ENCODE peak calls at places on chromosomes 13 and 19, in six cellular contexts. X is A549, W is tibial nerve, B is stomach, U is transverse colon, K is GM12878. V is an unnamed sample.

GRCh38 chr13:43057653-43058317 is 34.4 kb downstream of the DNAJC15 start:
- DNase-seq in X (no peak), W (no peak), B (no peak), U (no peak), K (no peak), V (no peak)

GRCh38 chr19:6105444-6105843 is 4.9 kb downstream of the RFX2 start:
- DNase-seq in X (no peak), W (no peak), B (no peak), U (no peak), K (no peak), V (no peak)

GRCh38 chr19:32581704-32582164 is 744 bp downstream of the PDCD5 start:
- DNase-seq in X (peak), W (no peak), B (no peak), U (peak), K (no peak), V (no peak)

GRCh38 chr19:45777395-45777961 is 4.8 kb downstream of the DMPK start:
- DNase-seq in X (no peak), W (no peak), B (no peak), U (no peak), K (no peak), V (peak)

GRCh38 chr13:32499538-32500210 is 38.9 kb downstream of the N4BP2L2 start:
- DNase-seq in X (no peak), W (no peak), B (no peak), U (no peak), K (no peak), V (no peak)

GRCh38 chr13:84362777-84363176 is 480.5 kb upstream of the SLITRK1 start:
- DNase-seq in X (no peak), W (no peak), B (no peak), U (no peak), K (no peak), V (no peak)

GRCh38 chr19:17329061-17329767 is 5.4 kb downstream of the ANO8 start:
- DNase-seq in X (no peak), W (no peak), B (no peak), U (no peak), K (no peak), V (no peak)

GRCh38 chr19:42132851-42133528 is 744 bp upstream of the POU2F2 start:
- DNase-seq in X (peak), W (peak), B (peak), U (peak), K (peak), V (peak)

GRCh38 chr13:93140912-93141311 is 85.7 kb upstream of the GPC6 start:
- DNase-seq in X (no peak), W (no peak), B (no peak), U (no peak), K (no peak), V (no peak)

GRCh38 chr13:109787135-109787954 is 962 bp upstream of the IRS2 start:
- DNase-seq in X (no peak), W (no peak), B (peak), U (peak), K (no peak), V (peak)

GRCh38 chr13:59684105-59684504 is 479.6 kb downstream of the DIAPH3 start:
- DNase-seq in X (no peak), W (no peak), B (no peak), U (no peak), K (no peak), V (no peak)

GRCh38 chr13:59691501-59692066 is 472.1 kb downstream of the DIAPH3 start:
- DNase-seq in X (no peak), W (no peak), B (no peak), U (no peak), K (no peak), V (no peak)

GRCh38 chr13:59689057-59689456 is 474.7 kb downstream of the DIAPH3 start:
- DNase-seq in X (no peak), W (no peak), B (no peak), U (no peak), K (no peak), V (no peak)

GRCh38 chr13:59690857-59691500 is 472.7 kb downstream of the DIAPH3 start:
- DNase-seq in X (no peak), W (no peak), B (no peak), U (no peak), K (no peak), V (no peak)

GRCh38 chr13:59687028-59687427 is 476.7 kb downstream of the DIAPH3 start:
- DNase-seq in X (no peak), W (no peak), B (no peak), U (no peak), K (no peak), V (no peak)
- TF ChIP-seq EP300 in X (no peak), W (no peak), B (no peak), U (no peak), K (no peak), V (no peak)

DNA sequence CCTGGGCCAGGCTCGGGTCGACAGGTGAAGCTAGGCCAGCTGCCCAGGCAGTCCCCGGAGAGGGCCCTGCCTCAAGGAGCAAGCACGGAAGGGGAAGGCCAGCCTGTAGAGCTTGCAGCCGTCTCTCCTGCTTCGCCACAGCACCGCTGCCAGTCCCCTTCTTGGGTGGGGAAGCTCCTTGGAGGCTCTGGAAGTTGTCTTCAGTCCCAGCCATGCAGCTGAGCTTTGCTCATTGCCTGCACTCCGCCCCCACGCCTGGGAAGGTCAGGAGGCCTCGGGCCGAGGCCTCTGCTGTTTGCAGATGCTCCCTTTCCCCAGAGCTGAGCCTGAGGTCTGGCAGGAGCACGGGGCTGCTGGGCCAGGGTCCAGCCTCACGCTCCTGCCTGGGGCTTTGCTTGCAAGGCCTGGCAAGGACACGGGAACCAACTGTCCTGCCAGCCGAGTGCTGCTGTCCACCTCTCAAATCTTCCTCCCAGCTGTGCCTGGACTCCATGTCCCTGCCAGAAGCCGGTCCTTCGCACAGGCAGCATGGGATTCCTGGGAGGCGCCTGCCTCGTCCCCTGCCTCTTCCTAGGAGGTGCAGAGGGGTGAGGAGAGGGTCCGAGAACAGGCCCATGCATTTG is 13.3 kb downstream of the PLEKHF1 start:
- DNase-seq in X (no peak), W (peak), B (no peak), U (peak), K (no peak), V (peak)
- TF ChIP-seq EP300 in X (no peak), W (no peak), B (peak), U (no peak), K (no peak), V (no peak)

DNA sequence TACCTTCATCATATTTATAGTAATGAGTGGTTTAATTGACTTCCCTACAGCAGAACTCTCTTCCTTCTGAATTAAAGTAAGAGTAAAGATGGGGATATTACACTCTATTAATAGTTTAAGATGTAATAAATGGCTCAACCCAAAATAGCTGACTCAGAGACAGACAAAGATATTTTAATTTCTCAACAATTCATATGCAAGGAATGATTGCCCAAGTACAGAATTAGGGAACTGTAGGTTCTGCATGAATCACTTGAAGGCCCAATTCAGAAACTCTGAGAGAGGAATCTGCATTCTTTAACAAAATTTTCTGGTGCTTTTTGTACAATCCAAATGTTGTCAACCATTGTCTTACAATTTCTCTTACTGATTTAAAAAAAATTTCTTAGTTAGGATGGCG is 42.9 kb upstream of the PCDH9 start:
- DNase-seq in X (no peak), W (no peak), B (no peak), U (no peak), K (no peak), V (no peak)
- TF ChIP-seq EP300 in X (no peak), W (no peak), B (no peak), U (no peak), K (no peak), V (no peak)

GRCh38 chr13:41649659-41650058 is 192.3 kb downstream of the RGCC start:
- DNase-seq in X (peak), W (no peak), B (no peak), U (no peak), K (no peak), V (no peak)

GRCh38 chr13:41643502-41643901 is 186.2 kb downstream of the RGCC start:
- DNase-seq in X (no peak), W (no peak), B (no peak), U (no peak), K (no peak), V (no peak)

GRCh38 chr13:41644742-41645141 is 187.4 kb downstream of the RGCC start:
- DNase-seq in X (no peak), W (no peak), B (no peak), U (no peak), K (no peak), V (no peak)

GRCh38 chr13:41648314-41648935 is 191.1 kb downstream of the RGCC start:
- DNase-seq in X (peak), W (no peak), B (no peak), U (no peak), K (no peak), V (no peak)

GRCh38 chr13:41645313-41645712 is 188.0 kb downstream of the RGCC start:
- DNase-seq in X (peak), W (peak), B (no peak), U (no peak), K (no peak), V (no peak)
- TF ChIP-seq EP300 in X (no peak), W (peak), B (no peak), U (no peak), K (no peak), V (no peak)

GRCh38 chr19:4773047-4773640 is 18.4 kb upstream of the FEM1A start:
- DNase-seq in X (no peak), W (no peak), B (no peak), U (no peak), K (peak), V (no peak)

GRCh38 chr19:4774136-4774535 is 17.4 kb upstream of the FEM1A start:
- DNase-seq in X (no peak), W (no peak), B (no peak), U (no peak), K (no peak), V (no peak)

GRCh38 chr19:4764290-4764660 is 27.3 kb upstream of the FEM1A start:
- DNase-seq in X (no peak), W (no peak), B (no peak), U (no peak), K (no peak), V (no peak)

GRCh38 chr19:4768934-4769777 is 22.4 kb upstream of the FEM1A start:
- DNase-seq in X (peak), W (peak), B (peak), U (peak), K (no peak), V (peak)
- TF ChIP-seq EP300 in X (no peak), W (no peak), B (no peak), U (no peak), K (no peak), V (no peak)

GRCh38 chr19:48636859-48637448 is at the start of gene DBP:
- DNase-seq in X (peak), W (no peak), B (peak), U (peak), K (no peak), V (peak)

GRCh38 chr19:48638831-48639381 is 1.7 kb upstream of the DBP start:
- DNase-seq in X (no peak), W (no peak), B (no peak), U (peak), K (no peak), V (no peak)

GRCh38 chr19:48639483-48640375 is 2.5 kb upstream of the DBP start:
- DNase-seq in X (no peak), W (no peak), B (no peak), U (no peak), K (no peak), V (peak)

GRCh38 chr19:48637449-48637947 is 319 bp upstream of the DBP start:
- DNase-seq in X (peak), W (peak), B (peak), U (peak), K (peak), V (peak)

GRCh38 chr19:48637948-48638830 is 1.0 kb upstream of the DBP start:
- DNase-seq in X (peak), W (no peak), B (peak), U (peak), K (no peak), V (peak)
- TF ChIP-seq EP300 in X (no peak), W (no peak), B (no peak), U (no peak), K (no peak), V (no peak)

GRCh38 chr19:51904331-51905165 is at the start of gene ZNF649:
- DNase-seq in X (peak), W (peak), B (peak), U (peak), K (peak), V (peak)
- TF ChIP-seq EP300 in X (no peak), W (no peak), B (no peak), U (no peak), K (no peak), V (no peak)